ENCODE peak calls at places on chromosomes 7 and 10, in eight cellular contexts. One of them, this sample, is unnamed.

GRCh38 chr10:127431525-127431924 is 117.6 kb upstream of the NPS start:
- DNase-seq in skeletal muscle cell: no peak
- DNase-seq in A549: no peak
- DNase-seq in GM12892: no peak
- DNase-seq in GM12891: no peak
- DNase-seq in activated T-cell treated with anti-CD3 and anti-CD28 coated beads for 48 hours: no peak
- DNase-seq in SHP77: no peak
- DNase-seq in globus pallidus: no peak
- DNase-seq in this sample: no peak

GRCh38 chr7:74074731-74075130 is 8.9 kb upstream of the LIMK1 start:
- DNase-seq in skeletal muscle cell: no peak
- DNase-seq in A549: no peak
- DNase-seq in GM12892: no peak
- DNase-seq in GM12891: no peak
- DNase-seq in activated T-cell treated with anti-CD3 and anti-CD28 coated beads for 48 hours: no peak
- DNase-seq in SHP77: no peak
- DNase-seq in globus pallidus: no peak
- DNase-seq in this sample: no peak

GRCh38 chr10:29630205-29631048 is 4.3 kb downstream of the SVIL start:
- DNase-seq in skeletal muscle cell: no peak
- DNase-seq in A549: no peak
- DNase-seq in GM12892: no peak
- DNase-seq in GM12891: no peak
- DNase-seq in activated T-cell treated with anti-CD3 and anti-CD28 coated beads for 48 hours: no peak
- DNase-seq in SHP77: no peak
- DNase-seq in globus pallidus: no peak
- DNase-seq in this sample: no peak

GRCh38 chr7:48085942-48086341 is 3.1 kb upstream of the UPP1 start:
- DNase-seq in skeletal muscle cell: no peak
- DNase-seq in A549: no peak
- DNase-seq in GM12892: no peak
- DNase-seq in GM12891: no peak
- DNase-seq in activated T-cell treated with anti-CD3 and anti-CD28 coated beads for 48 hours: no peak
- DNase-seq in SHP77: no peak
- DNase-seq in globus pallidus: no peak
- DNase-seq in this sample: no peak

GRCh38 chr10:97849101-97849490 is 547 bp upstream of the GOLGA7B start:
- DNase-seq in skeletal muscle cell: no peak
- DNase-seq in A549: no peak
- DNase-seq in GM12892: no peak
- DNase-seq in GM12891: no peak
- DNase-seq in activated T-cell treated with anti-CD3 and anti-CD28 coated beads for 48 hours: no peak
- DNase-seq in SHP77: peak; percentile 77
- DNase-seq in globus pallidus: no peak
- DNase-seq in this sample: no peak

GRCh38 chr7:136869006-136869961 is 832 bp downstream of the CHRM2 start:
- DNase-seq in skeletal muscle cell: no peak
- DNase-seq in A549: no peak
- DNase-seq in GM12892: no peak
- DNase-seq in GM12891: no peak
- DNase-seq in activated T-cell treated with anti-CD3 and anti-CD28 coated beads for 48 hours: no peak
- DNase-seq in SHP77: no peak
- DNase-seq in globus pallidus: no peak
- DNase-seq in this sample: no peak

GRCh38 chr10:83685458-83685857 is 453.9 kb upstream of the GHITM start:
- DNase-seq in skeletal muscle cell: no peak
- DNase-seq in A549: no peak
- DNase-seq in GM12892: no peak
- DNase-seq in GM12891: no peak
- DNase-seq in activated T-cell treated with anti-CD3 and anti-CD28 coated beads for 48 hours: no peak
- DNase-seq in SHP77: no peak
- DNase-seq in globus pallidus: peak; percentile 2
- DNase-seq in this sample: no peak

GRCh38 chr10:112146799-112147198 is 36.8 kb downstream of the GPAM start:
- DNase-seq in skeletal muscle cell: no peak
- DNase-seq in A549: no peak
- DNase-seq in GM12892: no peak
- DNase-seq in GM12891: no peak
- DNase-seq in activated T-cell treated with anti-CD3 and anti-CD28 coated beads for 48 hours: no peak
- DNase-seq in SHP77: no peak
- DNase-seq in globus pallidus: no peak
- DNase-seq in this sample: no peak

GRCh38 chr7:70459546-70459945 is 672.4 kb upstream of the GALNT17 start:
- DNase-seq in skeletal muscle cell: no peak
- DNase-seq in A549: no peak
- DNase-seq in GM12892: no peak
- DNase-seq in GM12891: no peak
- DNase-seq in activated T-cell treated with anti-CD3 and anti-CD28 coated beads for 48 hours: no peak
- DNase-seq in SHP77: no peak
- DNase-seq in globus pallidus: no peak
- DNase-seq in this sample: no peak

GRCh38 chr7:6121141-6121540 is 90.0 kb downstream of the ANKRD61 start:
- DNase-seq in skeletal muscle cell: no peak
- DNase-seq in A549: no peak
- DNase-seq in GM12892: no peak
- DNase-seq in GM12891: no peak
- DNase-seq in activated T-cell treated with anti-CD3 and anti-CD28 coated beads for 48 hours: no peak
- DNase-seq in SHP77: no peak
- DNase-seq in globus pallidus: no peak
- DNase-seq in this sample: no peak

GRCh38 chr7:106618480-106618879 is 42.5 kb downstream of the CCDC71L start:
- DNase-seq in skeletal muscle cell: no peak
- DNase-seq in A549: no peak
- DNase-seq in GM12892: no peak
- DNase-seq in GM12891: no peak
- DNase-seq in activated T-cell treated with anti-CD3 and anti-CD28 coated beads for 48 hours: no peak
- DNase-seq in SHP77: no peak
- DNase-seq in globus pallidus: no peak
- DNase-seq in this sample: no peak

GRCh38 chr7:38317457-38318037 is 44.1 kb upstream of the TARP start:
- DNase-seq in skeletal muscle cell: no peak
- DNase-seq in A549: no peak
- DNase-seq in GM12892: no peak
- DNase-seq in GM12891: no peak
- DNase-seq in activated T-cell treated with anti-CD3 and anti-CD28 coated beads for 48 hours: no peak
- DNase-seq in SHP77: no peak
- DNase-seq in globus pallidus: no peak
- DNase-seq in this sample: no peak

GRCh38 chr7:26397786-26398435 is 106.2 kb downstream of the SNX10 start:
- DNase-seq in skeletal muscle cell: no peak
- DNase-seq in A549: peak; percentile 40
- DNase-seq in GM12892: peak; percentile 43
- DNase-seq in GM12891: peak; percentile 36
- DNase-seq in activated T-cell treated with anti-CD3 and anti-CD28 coated beads for 48 hours: peak; percentile 21
- DNase-seq in SHP77: peak; percentile 18
- DNase-seq in globus pallidus: peak; percentile 41
- DNase-seq in this sample: peak; percentile 60

GRCh38 chr10:99966306-99966705 is 43.4 kb downstream of the DNMBP start:
- DNase-seq in skeletal muscle cell: no peak
- DNase-seq in A549: peak; percentile 64
- DNase-seq in GM12892: no peak
- DNase-seq in GM12891: no peak
- DNase-seq in activated T-cell treated with anti-CD3 and anti-CD28 coated beads for 48 hours: no peak
- DNase-seq in SHP77: no peak
- DNase-seq in globus pallidus: no peak
- DNase-seq in this sample: peak; percentile 56

GRCh38 chr7:142496545-142496991 is 238.7 kb upstream of the PRSS58 start:
- DNase-seq in skeletal muscle cell: no peak
- DNase-seq in A549: no peak
- DNase-seq in GM12892: no peak
- DNase-seq in GM12891: peak; percentile 14
- DNase-seq in activated T-cell treated with anti-CD3 and anti-CD28 coated beads for 48 hours: no peak
- DNase-seq in SHP77: peak; percentile 11
- DNase-seq in globus pallidus: peak; percentile 30
- DNase-seq in this sample: no peak